ENCODE peak calls at places on chromosomes 6 and 20, in eight cellular contexts. O is fibroblast of the aortic adventitia; M is right lobe of liver; D is CD4-positive, alpha-beta T cell; J is Caco-2; K is choroid plexus epithelial cell; I is endothelial cell of umbilical vein; P is SK-N-SH. H is an unnamed sample.

GRCh38 chr6:123962508-123962907 is 158.8 kb downstream of the NKAIN2 start:
- DNase-seq in J (peak; percentile 59), I (no peak), O (no peak), P (no peak), M (peak; percentile 77), D (no peak), K (no peak), H (no peak)

GRCh38 chr6:36927114-36927513 is 27.4 kb upstream of the PI16 start:
- DNase-seq in J (no peak), O (no peak), K (no peak), M (no peak), I (no peak), D (no peak), P (no peak), H (no peak)

GRCh38 chr20:17841751-17842191 is 126.8 kb downstream of the SNX5 start:
- DNase-seq in M (no peak), I (no peak), D (no peak), J (no peak), P (no peak), K (peak; percentile 77), O (peak; percentile 85), H (no peak)

GRCh38 chr6:43242908-43243648 is at the start of gene TTBK1:
- DNase-seq in M (no peak), J (no peak), I (no peak), D (no peak), O (no peak), K (no peak), P (peak; percentile 95), H (no peak)

GRCh38 chr6:3542032-3542640 is 85.3 kb upstream of the SLC22A23 start:
- DNase-seq in J (no peak), D (no peak), M (no peak), K (no peak), I (no peak), P (no peak), O (no peak), H (no peak)

GRCh38 chr20:10925767-10926166 is 252.0 kb upstream of the JAG1 start:
- DNase-seq in O (peak; percentile 12), I (peak; percentile 77), M (no peak), D (no peak), J (no peak), K (no peak), P (no peak), H (no peak)

GRCh38 chr6:103027532-103027931 is 1634.0 kb downstream of the GRIK2 start:
- DNase-seq in K (no peak), M (no peak), O (no peak), I (no peak), D (no peak), J (no peak), P (no peak), H (no peak)

GRCh38 chr20:62831854-62832211 is 15.0 kb downstream of the COL9A3 start:
- DNase-seq in M (no peak), P (peak; percentile 17), J (no peak), O (no peak), I (no peak), K (no peak), D (no peak), H (no peak)

GRCh38 chr6:144350176-144350575 is 65.0 kb downstream of the UTRN start:
- DNase-seq in K (no peak), O (no peak), P (no peak), I (no peak), M (no peak), D (no peak), J (no peak), H (no peak)

GRCh38 chr20:57760698-57761412 is 51.0 kb upstream of the PMEPA1 start:
- DNase-seq in K (no peak), J (peak; percentile 38), M (no peak), P (no peak), I (no peak), O (no peak), D (no peak), H (no peak)

GRCh38 chr6:1831030-1831429 is 221.3 kb downstream of the FOXC1 start:
- DNase-seq in K (no peak), P (no peak), D (no peak), O (no peak), I (no peak), M (no peak), J (no peak), H (no peak)

GRCh38 chr6:135054238-135054574 is 416 bp downstream of the HBS1L start:
- DNase-seq in P (no peak), J (no peak), M (no peak), I (no peak), K (peak; percentile 7), D (no peak), O (no peak), H (no peak)

GRCh38 chr6:71727632-71728294 is 158.6 kb upstream of the RIMS1 start:
- DNase-seq in D (no peak), O (no peak), M (no peak), K (no peak), P (no peak), I (no peak), J (no peak), H (no peak)

GRCh38 chr6:136723780-136724179 is 68.5 kb downstream of the MAP3K5 start:
- DNase-seq in J (no peak), K (no peak), M (no peak), D (peak; percentile 38), I (peak; percentile 67), P (no peak), O (no peak), H (no peak)

GRCh38 chr6:88899569-88900316 is 63.7 kb downstream of the RNGTT start:
- DNase-seq in O (no peak), K (no peak), M (no peak), J (no peak), I (no peak), D (no peak), P (no peak), H (no peak)

GRCh38 chr6:107314644-107315043 is 144.7 kb downstream of the PDSS2 start:
- DNase-seq in K (no peak), P (no peak), I (no peak), M (no peak), J (no peak), O (no peak), D (no peak), H (no peak)

GRCh38 chr6:43759926-43760798 is 9.8 kb upstream of the VEGFA start:
- DNase-seq in D (no peak), P (no peak), J (no peak), O (no peak), I (no peak), M (no peak), K (no peak), H (peak; percentile 47)

GRCh38 chr6:25934181-25934580 is 3.7 kb upstream of the SLC17A2 start:
- DNase-seq in I (no peak), D (no peak), M (no peak), K (no peak), J (no peak), O (no peak), P (no peak), H (no peak)

GRCh38 chr20:4869290-4870193 is 131.8 kb downstream of the SLC23A2 start:
- DNase-seq in J (no peak), O (no peak), P (no peak), M (no peak), I (no peak), D (no peak), K (peak; percentile 9), H (no peak)

GRCh38 chr20:33233129-33233774 is 2.5 kb upstream of the BPIFA1 start:
- DNase-seq in M (no peak), O (no peak), P (peak; percentile 40), D (no peak), K (no peak), I (no peak), J (peak; percentile 47), H (no peak)
- TF ChIP-seq CTCF in M (no peak), O (no peak), P (no peak), D (no peak), K (no peak), I (no peak), J (no peak), H (no peak)

DNA sequence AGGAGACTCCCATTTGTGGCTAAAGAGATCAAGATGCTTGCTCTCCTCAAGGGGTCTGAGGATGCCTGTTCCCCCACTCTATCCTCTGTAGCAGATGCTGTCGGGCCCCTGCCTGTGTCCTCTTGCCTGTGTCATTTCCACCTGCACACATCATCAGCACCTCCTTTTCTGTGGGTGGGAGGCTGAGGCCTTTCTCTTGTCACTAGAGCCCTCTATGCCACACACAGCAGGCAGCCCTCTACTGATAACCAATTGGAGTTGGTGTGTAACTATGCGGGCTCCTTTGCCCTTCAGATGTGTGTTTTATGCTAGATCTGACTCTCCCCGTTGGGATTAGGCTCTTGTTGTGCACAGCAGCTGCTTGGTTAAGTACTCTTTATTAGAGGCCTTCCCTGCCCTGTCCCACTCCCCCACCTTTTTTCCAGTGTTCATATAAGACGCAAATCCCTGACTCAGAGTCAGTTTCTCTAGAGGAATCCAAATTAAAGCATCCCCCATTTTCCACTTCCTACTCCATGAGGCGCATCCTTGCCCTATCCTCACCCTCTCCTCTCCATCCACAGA is 7.7 kb downstream of the TREML2 start:
- DNase-seq in D (no peak), K (no peak), J (no peak), M (no peak), P (no peak), I (no peak), O (no peak), H (no peak)
- TF ChIP-seq CTCF in D (no peak), K (no peak), J (no peak), M (no peak), P (no peak), I (no peak), O (no peak), H (no peak)

DNA sequence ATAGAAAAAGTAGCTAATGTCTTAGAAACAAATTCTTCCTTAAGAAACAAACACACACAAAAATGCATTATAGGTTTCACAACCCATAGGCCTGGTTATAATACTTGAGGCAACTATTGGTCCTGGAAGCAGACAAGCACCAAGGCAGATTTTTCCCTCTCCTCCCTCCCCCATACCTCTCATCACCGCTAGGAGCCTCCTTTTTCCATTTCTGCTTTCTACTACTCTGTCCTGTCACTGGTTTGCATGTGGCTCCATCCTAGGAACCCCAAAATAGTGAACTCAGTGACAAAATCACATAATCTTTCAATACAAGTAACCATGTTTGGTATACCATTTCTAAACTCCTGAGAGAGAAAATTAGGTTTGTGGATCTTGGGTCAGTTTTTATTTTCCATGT is 66.1 kb downstream of the HMGCLL1 start:
- DNase-seq in D (no peak), M (no peak), K (no peak), O (no peak), J (no peak), I (no peak), P (no peak), H (no peak)
- TF ChIP-seq CTCF in D (no peak), M (no peak), K (no peak), O (peak; percentile 2), J (peak; percentile 18), I (no peak), P (no peak), H (no peak)

DNA sequence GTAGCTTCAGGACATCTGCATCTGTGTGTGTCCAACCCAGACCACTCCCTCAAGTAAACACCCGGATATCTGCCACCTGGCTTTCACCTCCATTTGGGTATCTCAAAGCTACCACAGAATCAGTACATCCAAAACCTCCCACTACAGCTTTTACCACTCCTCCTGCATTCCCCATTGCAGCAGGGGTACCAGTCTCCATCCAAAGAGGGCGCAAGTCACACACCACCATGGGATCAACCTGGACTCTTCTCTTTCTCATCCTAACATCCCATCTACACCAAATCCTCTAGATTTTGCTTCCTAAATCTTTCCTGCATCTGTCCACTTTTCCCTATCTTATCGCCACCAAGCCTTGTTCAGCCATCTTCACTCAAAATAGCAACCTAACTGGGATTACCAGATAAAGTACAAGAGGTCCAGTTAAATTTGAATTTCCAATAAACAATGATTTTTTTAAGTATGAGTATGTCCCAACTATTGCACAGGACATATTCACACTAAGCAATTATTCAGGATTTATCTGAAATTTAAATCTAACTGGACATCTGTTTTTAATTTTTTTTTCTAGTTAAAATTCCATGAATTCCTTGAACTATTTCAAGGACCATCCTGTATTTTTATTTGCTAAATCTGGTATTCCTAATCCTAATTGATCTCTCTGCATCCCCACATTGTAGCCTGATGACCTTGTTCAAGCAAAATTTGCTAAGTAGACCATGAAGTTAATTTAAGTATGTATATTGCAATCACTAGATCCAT is 164.3 kb upstream of the MLN start:
- DNase-seq in P (peak; percentile 64), M (no peak), D (no peak), I (no peak), O (no peak), K (peak; percentile 5), J (peak; percentile 44), H (peak; percentile 2)
- TF ChIP-seq CTCF in P (peak; percentile 27), M (peak; percentile 40), D (no peak), I (no peak), O (peak; percentile 21), K (peak; percentile 43), J (peak; percentile 59), H (peak; percentile 50)